ENCODE peak calls at places on chromosomes 6 and 20, in eight cellular contexts. T is foreskin fibroblast, K is tibial nerve, O is astrocyte, X is uterus, A is astrocyte of the spinal cord, P is lower lobe of right lung, M is cardiac fibroblast. V is an unnamed sample.

GRCh38 chr6:166464418-166465400 is 82.0 kb upstream of the MPC1 start:
- DNase-seq in M (no peak), X (peak), P (no peak), O (peak), A (no peak), K (no peak), T (no peak), V (no peak)

GRCh38 chr6:28353981-28354676 is 4.4 kb downstream of the ZKSCAN3 start:
- DNase-seq in X (peak), M (peak), P (peak), T (no peak), A (peak), O (peak), K (no peak), V (peak)

GRCh38 chr6:157682856-157683481 is 140.1 kb upstream of the SNX9 start:
- DNase-seq in X (peak), M (peak), O (peak), P (no peak), A (no peak), K (no peak), T (peak), V (no peak)

GRCh38 chr20:25272223-25273000 is 24.5 kb downstream of the PYGB start:
- DNase-seq in T (peak), M (no peak), X (no peak), O (no peak), P (peak), K (no peak), A (no peak), V (no peak)

GRCh38 chr6:56595490-56596122 is 47.1 kb downstream of the DST start:
- DNase-seq in A (peak), P (no peak), M (peak), O (peak), K (no peak), T (peak), X (peak), V (peak)

GRCh38 chr6:138455746-138456392 is 43.4 kb downstream of the NHSL1 start:
- DNase-seq in P (no peak), O (peak), K (no peak), M (peak), T (peak), X (no peak), A (peak), V (peak)

GRCh38 chr6:125377621-125378020 is 75.9 kb upstream of the HDDC2 start:
- DNase-seq in K (no peak), M (peak), A (peak), T (peak), P (no peak), O (peak), X (peak), V (no peak)

GRCh38 chr6:5379647-5380242 is 118.4 kb downstream of the FARS2 start:
- DNase-seq in P (no peak), O (no peak), A (peak), K (no peak), M (peak), X (no peak), T (peak), V (no peak)

GRCh38 chr20:43558412-43559146 is at the start of gene SGK2:
- DNase-seq in A (peak), O (peak), X (no peak), P (no peak), T (peak), M (peak), K (no peak), V (no peak)

GRCh38 chr6:158445426-158446085 is 114.3 kb upstream of the TMEM181 start:
- DNase-seq in K (no peak), A (peak), O (peak), X (no peak), M (no peak), P (no peak), T (no peak), V (no peak)

GRCh38 chr6:5846335-5846734 is 160.4 kb downstream of the NRN1 start:
- DNase-seq in O (no peak), X (no peak), K (no peak), M (no peak), A (no peak), P (no peak), T (no peak), V (no peak)

GRCh38 chr6:112184996-112185395 is 69.4 kb downstream of the LAMA4 start:
- DNase-seq in A (no peak), M (no peak), O (no peak), X (no peak), T (no peak), K (no peak), P (no peak), V (no peak)

GRCh38 chr6:159858259-159858658 is 32.5 kb upstream of the MAS1 start:
- DNase-seq in X (no peak), O (no peak), T (no peak), A (no peak), K (no peak), P (no peak), M (no peak), V (no peak)

GRCh38 chr20:51400051-51400926 is 142.2 kb downstream of the NFATC2 start:
- DNase-seq in X (no peak), M (no peak), O (no peak), T (no peak), P (no peak), K (no peak), A (no peak), V (no peak)

GRCh38 chr6:83514877-83515466 is 2.6 kb downstream of the PRSS35 start:
- DNase-seq in M (peak), K (no peak), O (peak), P (no peak), A (peak), X (peak), T (peak), V (peak)

GRCh38 chr6:13431059-13431656 is 56.2 kb downstream of the GFOD1 start:
- DNase-seq in A (no peak), T (no peak), P (no peak), M (no peak), X (no peak), O (no peak), K (no peak), V (no peak)

GRCh38 chr20:53303361-53303760 is 290.3 kb downstream of the ZNF217 start:
- DNase-seq in P (no peak), A (no peak), K (no peak), O (no peak), T (no peak), M (no peak), X (no peak), V (no peak)

GRCh38 chr6:134678436-134678889 is 271.4 kb downstream of the ALDH8A1 start:
- DNase-seq in A (peak), M (peak), X (peak), T (peak), O (peak), K (no peak), P (no peak), V (no peak)

GRCh38 chr6:144898052-144898689 is 613.0 kb downstream of the UTRN start:
- DNase-seq in M (peak), P (no peak), O (peak), X (no peak), K (no peak), T (peak), A (peak), V (peak)

GRCh38 chr20:22472386-22472785 is 112.0 kb downstream of the FOXA2 start:
- DNase-seq in T (no peak), O (no peak), M (no peak), A (no peak), K (no peak), P (no peak), X (no peak), V (no peak)

GRCh38 chr20:48015136-48015925 is 230.1 kb upstream of the SULF2 start:
- DNase-seq in K (no peak), M (peak), T (no peak), O (peak), X (no peak), P (no peak), A (peak), V (no peak)

GRCh38 chr6:39853604-39854003 is 61.4 kb downstream of the DAAM2 start:
- DNase-seq in O (no peak), P (no peak), K (no peak), X (no peak), A (no peak), T (no peak), M (no peak), V (no peak)

GRCh38 chr20:62702886-62703852 is 5.5 kb upstream of the NTSR1 start:
- DNase-seq in P (no peak), A (peak), M (peak), T (peak), O (peak), X (peak), K (no peak), V (peak)

GRCh38 chr20:22861231-22861980 is 173.7 kb upstream of the SSTR4 start:
- DNase-seq in X (no peak), M (no peak), K (no peak), A (no peak), T (peak), P (no peak), O (no peak), V (no peak)

GRCh38 chr6:158461954-158462353 is 97.9 kb upstream of the TMEM181 start:
- DNase-seq in A (no peak), X (no peak), P (no peak), M (peak), K (no peak), T (no peak), O (no peak), V (no peak)

GRCh38 chr6:142934190-142934589 is 10.8 kb downstream of the HIVEP2 start:
- DNase-seq in P (no peak), O (no peak), A (no peak), M (peak), T (no peak), X (no peak), K (no peak), V (no peak)

GRCh38 chr6:168128631-168129291 is 49.7 kb upstream of the FRMD1 start:
- DNase-seq in O (no peak), P (no peak), T (no peak), K (no peak), A (no peak), M (no peak), X (peak), V (no peak)

GRCh38 chr20:20366551-20366895 is 1.4 kb upstream of the INSM1 start:
- DNase-seq in A (no peak), M (no peak), T (no peak), P (no peak), O (no peak), X (no peak), K (no peak), V (no peak)

GRCh38 chr6:158923801-158924498 is 76.1 kb downstream of the RSPH3 start:
- DNase-seq in M (no peak), O (peak), T (no peak), A (no peak), K (no peak), P (no peak), X (no peak), V (no peak)

GRCh38 chr6:158911746-158912158 is 88.2 kb downstream of the RSPH3 start:
- DNase-seq in M (no peak), O (no peak), P (no peak), X (no peak), A (no peak), T (no peak), K (no peak), V (peak)

GRCh38 chr20:23669327-23669726 is 19.5 kb downstream of the CST4 start:
- DNase-seq in T (no peak), O (no peak), X (no peak), M (no peak), K (no peak), P (no peak), A (no peak), V (no peak)

GRCh38 chr20:24842591-24843442 is 106.3 kb upstream of the CST7 start:
- DNase-seq in T (no peak), M (no peak), X (no peak), O (no peak), P (no peak), K (no peak), A (no peak), V (no peak)

GRCh38 chr6:21079468-21080048 is 514.0 kb upstream of the SOX4 start:
- DNase-seq in K (no peak), A (peak), M (peak), P (no peak), X (no peak), T (peak), O (peak), V (no peak)

GRCh38 chr6:1695546-1696494 is 86.1 kb downstream of the FOXC1 start:
- DNase-seq in A (peak), K (no peak), T (peak), O (no peak), X (no peak), P (no peak), M (no peak), V (no peak)
- H3K4me3 ChIP-seq in A (no peak), K (no peak), T (no peak), O (no peak), X (no peak), P (no peak), M (no peak), V (no peak)

GRCh38 chr6:1363729-1364572 is 25.4 kb upstream of the FOXF2 start:
- DNase-seq in O (no peak), A (no peak), M (no peak), K (no peak), P (no peak), T (peak), X (no peak), V (no peak)

GRCh38 chr6:1364791-1365190 is 24.6 kb upstream of the FOXF2 start:
- DNase-seq in T (peak), O (no peak), M (no peak), K (no peak), X (no peak), P (no peak), A (no peak), V (no peak)

GRCh38 chr6:1363298-1363697 is 26.1 kb upstream of the FOXF2 start:
- DNase-seq in O (no peak), K (no peak), A (no peak), M (no peak), P (no peak), T (peak), X (no peak), V (no peak)

GRCh38 chr6:1365701-1366100 is 23.7 kb upstream of the FOXF2 start:
- DNase-seq in O (no peak), X (no peak), P (no peak), M (no peak), A (no peak), T (peak), K (no peak), V (no peak)

GRCh38 chr6:1362643-1363042 is 26.7 kb upstream of the FOXF2 start:
- DNase-seq in T (no peak), A (no peak), K (no peak), M (no peak), P (no peak), X (no peak), O (no peak), V (no peak)
- TF ChIP-seq CTCF in T (no peak), A (no peak), K (no peak), M (no peak), P (no peak), X (no peak), O (no peak), V (no peak)

GRCh38 chr6:156634971-156635371 is 142.2 kb upstream of the ARID1B start:
- DNase-seq in A (no peak), K (no peak), O (no peak), P (no peak), X (no peak), T (no peak), M (no peak), V (no peak)
- H3K4me3 ChIP-seq in A (no peak), K (peak), O (no peak), P (peak), X (peak), T (no peak), M (no peak), V (no peak)

DNA sequence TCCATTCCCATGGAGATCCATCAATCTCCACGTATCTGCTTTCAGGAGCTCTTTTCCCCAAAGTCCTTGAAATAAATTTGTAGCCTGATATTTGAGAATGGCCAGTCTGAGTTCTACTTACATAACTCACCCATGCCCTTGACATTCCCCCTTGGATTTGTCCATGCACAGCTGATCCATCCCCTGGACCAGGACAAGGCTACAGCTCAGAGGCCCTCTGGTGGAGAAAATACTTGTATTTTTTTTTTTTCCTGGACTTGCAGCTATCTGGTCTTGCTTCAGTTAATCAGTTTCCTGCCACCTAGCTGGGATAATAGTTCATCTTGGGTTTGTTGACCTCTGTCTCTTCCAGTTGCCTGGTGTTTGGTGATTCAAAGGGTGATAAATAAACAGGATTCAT is 467.6 kb downstream of the DHX35 start:
- DNase-seq in T (no peak), O (no peak), X (no peak), M (no peak), K (no peak), A (no peak), P (no peak), V (no peak)
- TF ChIP-seq CTCF in T (no peak), O (no peak), X (no peak), M (no peak), K (no peak), A (peak), P (peak), V (no peak)

V was measured in mammary epithelial cell.